ENCODE peak calls at places on chromosomes 6 and 20, in six cellular contexts. R is transverse colon, F is fibroblast of lung, D is neural progenitor cell, K is OCI-LY7, A is spleen. X is an unnamed sample.

GRCh38 chr6:145015739-145016558 is 719.4 kb downstream of the EPM2A start:
- DNase-seq in R (no peak), F (peak; percentile 97), D (no peak), K (no peak), A (no peak), X (no peak)

GRCh38 chr6:113347420-113347819 is 509.7 kb upstream of the MARCKS start:
- DNase-seq in R (no peak), F (peak; percentile 88), D (no peak), K (no peak), A (no peak), X (no peak)

GRCh38 chr6:138981416-138981815 is 6.6 kb downstream of the REPS1 start:
- DNase-seq in R (no peak), F (peak; percentile 32), D (no peak), K (no peak), A (no peak), X (no peak)

GRCh38 chr6:127058027-127058426 is 60.4 kb upstream of the RSPO3 start:
- DNase-seq in R (no peak), F (peak; percentile 67), D (no peak), K (no peak), A (no peak), X (no peak)

GRCh38 chr6:28401172-28401571 is 1.6 kb upstream of the ZSCAN12 start:
- DNase-seq in R (no peak), F (peak; percentile 43), D (no peak), K (no peak), A (no peak), X (no peak)

GRCh38 chr20:4550740-4551139 is 171.0 kb upstream of the PRND start:
- DNase-seq in R (no peak), F (peak; percentile 51), D (no peak), K (no peak), A (no peak), X (no peak)

GRCh38 chr20:35458388-35458787 is 3.0 kb downstream of the CEP250 start:
- DNase-seq in R (no peak), F (no peak), D (no peak), K (no peak), A (no peak), X (no peak)

GRCh38 chr6:22302828-22303227 is 6.0 kb upstream of the PRL start:
- DNase-seq in R (no peak), F (no peak), D (no peak), K (no peak), A (no peak), X (no peak)

GRCh38 chr6:3380344-3381232 is 76.3 kb downstream of the SLC22A23 start:
- DNase-seq in R (no peak), F (no peak), D (no peak), K (no peak), A (no peak), X (no peak)

GRCh38 chr6:12383448-12383847 is 93.3 kb downstream of the EDN1 start:
- DNase-seq in R (no peak), F (no peak), D (no peak), K (no peak), A (no peak), X (no peak)

GRCh38 chr20:2122921-2123320 is 21.3 kb downstream of the STK35 start:
- DNase-seq in R (no peak), F (peak; percentile 87), D (no peak), K (no peak), A (peak; percentile 52), X (no peak)

GRCh38 chr6:109496036-109496761 is 13.2 kb upstream of the ZBTB24 start:
- DNase-seq in R (no peak), F (no peak), D (no peak), K (no peak), A (no peak), X (no peak)

GRCh38 chr6:24536466-24536865 is 41.7 kb downstream of the ALDH5A1 start:
- DNase-seq in R (no peak), F (no peak), D (no peak), K (no peak), A (no peak), X (no peak)

GRCh38 chr6:74075323-74075722 is 379.3 kb downstream of the CD109 start:
- DNase-seq in R (no peak), F (no peak), D (no peak), K (no peak), A (no peak), X (no peak)

GRCh38 chr6:107977283-107977682 is 19.3 kb upstream of the SEC63 start:
- DNase-seq in R (no peak), F (peak; percentile 21), D (peak; percentile 30), K (peak; percentile 28), A (no peak), X (no peak)

GRCh38 chr6:78577585-78577984 is 289.8 kb upstream of the IRAK1BP1 start:
- DNase-seq in R (no peak), F (no peak), D (no peak), K (no peak), A (no peak), X (no peak)

GRCh38 chr20:59071224-59071623 is 28.6 kb upstream of the PRELID3B start:
- DNase-seq in R (no peak), F (no peak), D (no peak), K (no peak), A (no peak), X (no peak)

GRCh38 chr20:48603116-48603818 is 224.5 kb downstream of the PREX1 start:
- DNase-seq in R (no peak), F (no peak), D (peak; percentile 80), K (no peak), A (peak; percentile 62), X (peak; percentile 63)

GRCh38 chr6:46491789-46492547 is 719 bp upstream of the RCAN2 start:
- DNase-seq in R (peak; percentile 34), F (peak; percentile 3), D (peak; percentile 80), K (peak; percentile 39), A (peak; percentile 83), X (peak; percentile 57)

GRCh38 chr20:7770578-7770977 is 169.7 kb downstream of the HAO1 start:
- DNase-seq in R (no peak), F (peak; percentile 30), D (no peak), K (peak; percentile 97), A (no peak), X (no peak)

GRCh38 chr20:33796263-33796906 is 14.8 kb upstream of the CHMP4B start:
- DNase-seq in R (peak; percentile 73), F (no peak), D (no peak), K (no peak), A (no peak), X (no peak)

GRCh38 chr6:129920103-129920798 is 59.1 kb upstream of the TMEM244 start:
- DNase-seq in R (no peak), F (peak; percentile 49), D (no peak), K (no peak), A (no peak), X (no peak)

GRCh38 chr6:150667977-150668716 is 68.5 kb downstream of the PLEKHG1 start:
- DNase-seq in R (peak; percentile 92), F (peak; percentile 91), D (peak; percentile 88), K (no peak), A (no peak), X (peak; percentile 70)

GRCh38 chr20:59482581-59483187 is 121.7 kb upstream of the PHACTR3 start:
- DNase-seq in R (no peak), F (no peak), D (no peak), K (no peak), A (peak; percentile 35), X (no peak)

GRCh38 chr6:34148864-34149810 is 3.2 kb upstream of the GRM4 start:
- DNase-seq in R (no peak), F (no peak), D (peak; percentile 3), K (no peak), A (peak; percentile 42), X (peak; percentile 65)

DNA sequence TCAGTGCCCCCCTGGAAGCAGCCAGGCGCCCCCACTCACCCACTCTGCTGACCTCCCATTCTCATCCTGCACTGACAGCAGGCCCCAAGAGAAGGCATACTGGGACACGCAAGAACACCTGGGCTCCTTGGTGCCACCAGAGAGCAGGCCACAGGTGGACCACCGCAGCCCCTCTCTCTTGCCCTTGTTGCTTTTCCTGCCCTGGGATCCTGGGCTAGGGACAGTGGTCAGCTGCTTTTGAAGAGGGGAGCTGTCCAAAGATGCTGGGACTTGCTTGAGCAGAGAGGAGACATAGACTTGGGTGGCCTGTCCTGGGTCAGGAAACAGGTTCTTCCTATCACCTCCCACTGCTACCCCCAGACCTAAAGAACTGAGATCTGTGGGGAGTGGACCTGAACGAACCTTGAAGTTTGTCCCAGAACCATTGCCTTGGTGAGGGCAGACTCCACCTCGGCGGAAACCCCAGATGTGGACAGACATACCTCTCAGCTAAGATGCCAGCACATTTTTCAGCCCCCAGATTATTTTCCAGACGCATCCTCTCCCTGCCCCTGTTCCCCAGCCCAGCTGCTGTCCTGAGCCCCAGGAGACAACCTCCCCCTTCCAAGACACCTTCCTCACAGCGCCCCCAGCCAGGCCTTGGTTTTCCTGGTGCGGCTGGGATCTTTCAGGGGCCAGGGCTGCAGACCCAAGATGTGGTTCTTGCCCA is 1.1 kb downstream of the GLP1R start:
- DNase-seq in R (no peak), F (no peak), D (peak; percentile 23), K (no peak), A (peak; percentile 66), X (no peak)
- TF ChIP-seq CTCF in R (no peak), F (no peak), D (no peak), K (no peak), A (no peak), X (no peak)

GRCh38 chr20:62875419-62876355 is 14.1 kb upstream of the TCFL5 start:
- DNase-seq in R (peak; percentile 78), F (peak; percentile 86), D (peak; percentile 90), K (no peak), A (peak; percentile 84), X (peak; percentile 71)
- TF ChIP-seq CTCF in R (peak; percentile 50), F (peak; percentile 59), D (peak; percentile 53), K (no peak), A (peak; percentile 28), X (peak; percentile 18)

GRCh38 chr6:45226081-45226480 is 102.0 kb upstream of the RUNX2 start:
- DNase-seq in R (no peak), F (no peak), D (no peak), K (no peak), A (no peak), X (no peak)
- TF ChIP-seq CTCF in R (no peak), F (peak; percentile 9), D (no peak), K (peak; percentile 32), A (no peak), X (no peak)

GRCh38 chr6:32462609-32463008 is 22.9 kb downstream of the HLA-DRA start:
- DNase-seq in R (no peak), F (no peak), D (peak; percentile 5), K (no peak), A (no peak), X (no peak)

GRCh38 chr6:32461493-32461892 is 21.8 kb downstream of the HLA-DRA start:
- DNase-seq in R (no peak), F (no peak), D (no peak), K (no peak), A (no peak), X (no peak)

GRCh38 chr6:32459781-32460424 is 20.2 kb downstream of the HLA-DRA start:
- DNase-seq in R (no peak), F (no peak), D (no peak), K (no peak), A (peak; percentile 70), X (no peak)

GRCh38 chr6:32457054-32457453 is 17.4 kb downstream of the HLA-DRA start:
- DNase-seq in R (no peak), F (no peak), D (no peak), K (no peak), A (no peak), X (no peak)

DNA sequence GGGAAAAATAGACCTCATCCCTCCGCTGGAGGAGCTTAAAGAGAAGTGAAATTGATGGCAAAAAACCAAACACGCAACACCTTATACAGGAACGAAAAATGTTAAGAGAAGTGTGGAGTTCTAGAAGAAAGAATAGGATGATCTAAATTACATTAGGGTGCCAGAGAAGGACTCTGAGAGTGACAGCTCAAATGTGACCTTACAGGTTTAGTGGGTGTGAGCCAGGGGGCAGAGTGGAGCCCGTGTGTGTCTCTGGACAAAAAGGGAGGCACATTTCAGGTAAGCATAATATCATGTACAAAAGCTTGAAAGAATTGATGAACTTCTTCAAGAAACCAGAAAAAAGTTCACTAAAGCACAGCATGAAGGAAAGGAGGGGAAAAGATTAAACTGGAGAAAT is 20.8 kb downstream of the HLA-DRA start:
- DNase-seq in R (no peak), F (no peak), D (no peak), K (peak; percentile 36), A (no peak), X (no peak)
- TF ChIP-seq CTCF in R (no peak), F (no peak), D (no peak), K (peak; percentile 73), A (no peak), X (no peak)